ENCODE peak calls at places on chromosomes 5 and 9, in ten cellular contexts. E, C, Z, U, I, K, P, B, V and N are unnamed samples.

GRCh38 chr5:35758151-35758724 is 98.5 kb upstream of the IL7R start:
- DNase-seq in I (no peak), E (no peak), V (no peak), Z (no peak), P (no peak), C (no peak), K (no peak), B (no peak), U (no peak), N (no peak)

GRCh38 chr9:81150016-81150625 is 539.2 kb downstream of the TLE1 start:
- DNase-seq in P (no peak), Z (peak), U (no peak), I (peak), B (peak), K (no peak), V (no peak), E (peak), C (no peak), N (peak)

GRCh38 chr5:140725799-140726471 is 25.7 kb downstream of the ZMAT2 start:
- DNase-seq in U (no peak), Z (peak), V (peak), K (peak), P (peak), B (no peak), C (peak), E (no peak), I (peak), N (peak)

GRCh38 chr9:133066181-133066983 is 4.6 kb downstream of the CEL start:
- DNase-seq in P (no peak), E (no peak), U (no peak), B (no peak), I (no peak), Z (no peak), V (no peak), K (no peak), C (no peak), N (no peak)

GRCh38 chr5:11903614-11904269 is 504 bp downstream of the CTNND2 start:
- DNase-seq in B (no peak), K (peak), U (peak), V (no peak), E (peak), P (no peak), Z (no peak), C (peak), I (no peak), N (no peak)

GRCh38 chr5:171595801-171596231 is 176.4 kb downstream of the FGF18 start:
- DNase-seq in I (peak), Z (no peak), U (no peak), K (no peak), B (no peak), E (no peak), V (no peak), P (no peak), C (no peak), N (no peak)

GRCh38 chr5:1338518-1339070 is 6.3 kb downstream of the CLPTM1L start:
- DNase-seq in U (no peak), C (no peak), B (no peak), I (no peak), Z (no peak), P (no peak), E (no peak), K (no peak), V (no peak), N (no peak)

GRCh38 chr5:42315214-42315613 is 108.0 kb upstream of the GHR start:
- DNase-seq in P (no peak), B (no peak), E (no peak), Z (no peak), C (no peak), I (no peak), K (no peak), U (no peak), V (no peak), N (no peak)